ENCODE peak calls at places on chromosomes 2 and 18, in seven cellular contexts. Z is ovary, L is endothelial cell, Q is fibroblast of pulmonary artery, R is HL-60, T is spleen, H is right lobe of liver. G is an unnamed sample.

GRCh38 chr2:170332676-170333402 is 154.9 kb downstream of the MYO3B start:
- DNase-seq in Z (no peak), L (no peak), Q (no peak), R (no peak), T (no peak), H (no peak), G (no peak)

GRCh38 chr2:71530246-71530986 is 77.1 kb downstream of the DYSF start:
- DNase-seq in Z (no peak), L (peak), Q (peak), R (peak), T (no peak), H (no peak), G (no peak)

GRCh38 chr2:218631837-218632236 is 24.1 kb downstream of the PLCD4 start:
- DNase-seq in Z (no peak), L (no peak), Q (peak), R (no peak), T (no peak), H (no peak), G (no peak)

GRCh38 chr18:63182861-63183260 is 136.7 kb downstream of the BCL2 start:
- DNase-seq in Z (no peak), L (no peak), Q (no peak), R (no peak), T (peak), H (no peak), G (no peak)

GRCh38 chr2:221097568-221097915 is 474.6 kb downstream of the EPHA4 start:
- DNase-seq in Z (no peak), L (no peak), Q (peak), R (no peak), T (no peak), H (no peak), G (no peak)

GRCh38 chr2:69985684-69986083 is 24.3 kb upstream of the ASPRV1 start:
- DNase-seq in Z (no peak), L (no peak), Q (peak), R (peak), T (peak), H (peak), G (no peak)

GRCh38 chr2:152594022-152594712 is 123.1 kb downstream of the PRPF40A start:
- DNase-seq in Z (no peak), L (no peak), Q (no peak), R (peak), T (no peak), H (no peak), G (no peak)

GRCh38 chr18:48719988-48720654 is 181.3 kb downstream of the CTIF start:
- DNase-seq in Z (no peak), L (no peak), Q (no peak), R (no peak), T (no peak), H (no peak), G (no peak)

GRCh38 chr18:35182151-35182550 is 58.7 kb upstream of the ZNF397 start:
- DNase-seq in Z (no peak), L (no peak), Q (no peak), R (no peak), T (no peak), H (no peak), G (no peak)

GRCh38 chr2:172229125-172229524 is 126.4 kb upstream of the DLX2 start:
- DNase-seq in Z (no peak), L (no peak), Q (no peak), R (no peak), T (no peak), H (no peak), G (no peak)

GRCh38 chr2:55114597-55114996 is 64.3 kb upstream of the RTN4 start:
- DNase-seq in Z (no peak), L (no peak), Q (no peak), R (no peak), T (no peak), H (no peak), G (no peak)

GRCh38 chr2:98822301-98823164 is 91.6 kb upstream of the MGAT4A start:
- DNase-seq in Z (no peak), L (peak), Q (no peak), R (no peak), T (peak), H (no peak), G (no peak)
- TF ChIP-seq CTCF in Z (no peak), L (peak), Q (peak), R (no peak), T (peak), H (no peak), G (peak)

GRCh38 chr2:161107265-161107664 is 53.0 kb upstream of the TANK start:
- DNase-seq in Z (no peak), L (no peak), Q (no peak), R (no peak), T (no peak), H (no peak), G (no peak)
- TF ChIP-seq CTCF in Z (no peak), L (no peak), Q (no peak), R (no peak), T (no peak), H (no peak), G (no peak)

GRCh38 chr2:156585457-156585856 is 149.3 kb downstream of the GPD2 start:
- DNase-seq in Z (no peak), L (no peak), Q (no peak), R (no peak), T (no peak), H (no peak), G (no peak)

GRCh38 chr2:156586621-156587020 is 150.4 kb downstream of the GPD2 start:
- DNase-seq in Z (no peak), L (no peak), Q (no peak), R (no peak), T (no peak), H (no peak), G (no peak)

GRCh38 chr2:156593011-156593921 is 157.1 kb downstream of the GPD2 start:
- DNase-seq in Z (no peak), L (no peak), Q (no peak), R (no peak), T (no peak), H (no peak), G (no peak)

GRCh38 chr2:156590313-156590712 is 154.1 kb downstream of the GPD2 start:
- DNase-seq in Z (no peak), L (no peak), Q (no peak), R (no peak), T (no peak), H (no peak), G (no peak)

GRCh38 chr2:156589381-156590079 is 153.4 kb downstream of the GPD2 start:
- DNase-seq in Z (peak), L (no peak), Q (peak), R (peak), T (no peak), H (no peak), G (no peak)
- TF ChIP-seq CTCF in Z (peak), L (peak), Q (peak), R (peak), T (peak), H (peak), G (peak)

DNA sequence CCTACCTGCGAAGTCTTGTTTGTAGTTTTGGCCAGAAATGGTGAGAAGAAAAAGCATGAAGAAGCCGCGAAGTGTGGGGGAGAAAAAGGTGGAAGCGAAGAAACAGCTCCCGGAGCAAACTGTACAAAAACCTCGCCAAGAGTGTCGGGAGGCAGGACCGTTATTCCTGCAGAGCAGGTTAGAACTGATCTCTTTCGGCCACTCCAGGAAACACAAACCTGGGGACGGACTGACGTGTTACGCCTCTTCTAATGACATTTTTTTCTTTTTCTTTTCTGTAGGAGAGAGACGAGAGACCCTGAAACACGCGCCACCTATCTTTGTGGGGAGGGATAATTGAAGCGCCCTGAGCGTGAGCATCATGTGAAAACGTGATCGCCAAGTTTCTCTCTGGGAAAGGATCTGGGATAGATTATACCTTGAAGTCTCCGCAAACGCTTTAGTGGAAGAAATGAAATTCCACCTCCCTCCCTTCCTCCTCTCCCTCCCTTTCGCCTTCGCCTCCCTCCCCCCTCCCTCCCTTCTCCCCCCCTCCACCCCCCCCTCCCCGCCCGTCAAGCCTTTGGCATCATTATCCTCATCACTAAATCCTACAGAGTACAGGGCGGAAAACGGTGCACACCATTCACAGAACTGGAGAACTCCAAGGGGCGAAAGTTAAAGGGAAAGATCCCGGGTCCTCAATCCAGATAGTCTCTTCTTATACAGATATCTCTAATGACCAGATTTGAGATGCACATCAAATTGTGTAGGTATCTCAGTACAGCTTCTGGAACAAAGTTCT is at the start of gene ZEB2:
- DNase-seq in Z (peak), L (peak), Q (peak), R (peak), T (peak), H (no peak), G (no peak)
- TF ChIP-seq CTCF in Z (peak), L (peak), Q (peak), R (peak), T (peak), H (peak), G (peak)

GRCh38 chr2:10678225-10678624 is 11.6 kb downstream of the NOL10 start:
- DNase-seq in Z (no peak), L (no peak), Q (no peak), R (no peak), T (no peak), H (no peak), G (no peak)
- TF ChIP-seq CTCF in Z (no peak), L (peak), Q (peak), R (no peak), T (no peak), H (peak), G (peak)

DNA sequence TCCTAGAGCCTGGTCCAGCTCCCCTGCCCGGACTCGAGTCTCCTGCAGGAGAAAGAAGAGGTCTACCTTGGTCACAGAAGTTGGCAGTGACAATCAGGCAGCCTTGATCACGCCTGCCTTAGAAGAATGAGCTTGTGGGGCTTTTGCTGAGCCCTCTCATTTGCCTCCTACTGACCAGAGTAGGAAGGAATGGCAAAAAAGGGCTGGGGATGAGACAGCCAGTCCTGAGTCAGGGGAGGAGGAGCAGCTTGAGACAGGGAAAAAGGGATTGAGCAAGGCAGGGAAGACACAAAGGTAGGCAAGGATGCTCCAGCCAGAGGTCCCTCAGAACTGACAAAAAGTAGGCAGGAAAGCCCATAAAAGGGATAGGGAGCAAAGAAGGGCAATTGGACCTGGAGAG is 6.0 kb downstream of the WDR54 start:
- DNase-seq in Z (no peak), L (no peak), Q (no peak), R (no peak), T (peak), H (no peak), G (no peak)
- TF ChIP-seq CTCF in Z (no peak), L (no peak), Q (no peak), R (no peak), T (no peak), H (no peak), G (no peak)

GRCh38 chr2:68772109-68772508 is 37.5 kb downstream of the ARHGAP25 start:
- DNase-seq in Z (no peak), L (no peak), Q (no peak), R (peak), T (no peak), H (no peak), G (no peak)

GRCh38 chr2:68779595-68779994 is 45.0 kb downstream of the ARHGAP25 start:
- DNase-seq in Z (no peak), L (no peak), Q (no peak), R (no peak), T (no peak), H (no peak), G (no peak)

GRCh38 chr2:68774569-68775271 is 40.1 kb downstream of the ARHGAP25 start:
- DNase-seq in Z (peak), L (peak), Q (peak), R (peak), T (peak), H (peak), G (no peak)

GRCh38 chr2:68775272-68775847 is 40.7 kb downstream of the ARHGAP25 start:
- DNase-seq in Z (no peak), L (no peak), Q (no peak), R (no peak), T (no peak), H (no peak), G (no peak)

GRCh38 chr2:68776124-68776523 is 41.5 kb downstream of the ARHGAP25 start:
- DNase-seq in Z (no peak), L (no peak), Q (no peak), R (no peak), T (no peak), H (no peak), G (no peak)
- TF ChIP-seq CTCF in Z (no peak), L (no peak), Q (peak), R (peak), T (peak), H (no peak), G (peak)

DNA sequence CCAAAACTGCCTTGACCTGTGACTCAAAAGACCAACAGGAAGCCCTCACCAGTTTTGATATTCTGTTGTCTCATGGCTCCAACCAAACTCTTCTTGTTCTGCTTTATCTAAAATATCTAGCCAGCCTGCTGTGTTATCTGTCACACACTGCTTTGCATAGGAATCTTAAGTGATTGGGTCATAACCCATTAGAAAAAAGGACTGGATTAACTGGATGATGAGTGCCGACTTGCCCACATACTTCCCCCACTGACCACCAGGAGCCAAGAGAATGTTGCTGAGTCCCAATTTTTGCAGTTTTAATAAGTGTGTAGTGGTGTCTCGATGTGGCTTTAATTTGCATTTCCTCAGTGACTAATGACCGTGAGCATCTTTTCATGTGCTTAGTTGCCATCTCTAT is 6.5 kb downstream of the MOGAT1 start:
- DNase-seq in Z (no peak), L (no peak), Q (no peak), R (no peak), T (no peak), H (no peak), G (no peak)
- TF ChIP-seq CTCF in Z (no peak), L (peak), Q (no peak), R (no peak), T (no peak), H (no peak), G (peak)

DNA sequence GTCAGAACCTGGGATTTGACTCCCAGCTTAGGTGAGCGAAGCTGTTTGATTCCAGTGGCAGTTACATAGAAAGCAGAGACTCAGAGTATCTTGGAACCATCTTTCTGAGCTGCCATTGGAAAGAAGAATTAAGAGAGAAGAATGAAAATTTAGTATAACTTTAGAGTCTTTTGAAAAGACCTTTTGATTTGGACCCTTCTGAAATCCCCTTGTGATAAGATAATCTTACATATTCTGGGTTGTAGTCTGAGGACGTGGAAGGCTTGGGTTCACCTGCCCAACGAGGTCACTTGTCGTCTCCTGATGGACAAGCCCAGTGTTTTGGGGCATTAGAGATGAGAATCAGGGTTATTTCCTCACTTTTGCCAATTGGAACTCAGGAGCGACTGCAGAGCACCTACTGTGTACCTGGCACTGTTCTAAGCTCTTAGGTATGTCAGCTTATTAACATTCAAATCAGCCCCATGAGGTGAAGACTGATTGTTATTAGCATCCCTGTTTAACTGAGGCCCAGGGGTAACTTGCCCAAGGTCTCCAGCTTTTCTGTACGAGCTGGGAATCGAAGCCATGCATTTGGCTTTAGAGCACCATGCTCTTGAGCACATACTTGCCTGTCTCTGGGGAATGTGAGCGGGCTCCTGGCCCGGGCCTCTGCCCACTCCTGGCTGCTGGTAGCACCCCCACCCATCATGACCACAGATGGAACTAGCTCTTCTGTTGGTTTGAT is 2.9 kb downstream of the HK2 start:
- DNase-seq in Z (no peak), L (no peak), Q (no peak), R (no peak), T (no peak), H (no peak), G (no peak)
- TF ChIP-seq CTCF in Z (no peak), L (peak), Q (no peak), R (no peak), T (peak), H (no peak), G (peak)